ENCODE peak calls at places on chromosomes 13 and 19, in five cellular contexts. P, V, O, B and I are unnamed samples.
A peak's percentile ranks its signal among the peaks of the same experiment; 100 is the strongest.

GRCh38 chr13:93227906-93228801 is 1.5 kb downstream of the GPC6 start:
- DNase-seq in B (no peak), O (peak; percentile 86), V (peak; percentile 91), P (no peak), I (peak; percentile 74)

GRCh38 chr13:32978278-32978677 is 37.9 kb upstream of the KL start:
- DNase-seq in P (no peak), B (no peak), O (no peak), V (no peak), I (no peak)

GRCh38 chr19:4504874-4505569 is 13.3 kb downstream of the PLIN4 start:
- DNase-seq in B (no peak), V (no peak), O (no peak), P (no peak), I (no peak)

GRCh38 chr19:45351401-45351952 is 10.9 kb downstream of the KLC3 start:
- DNase-seq in B (no peak), O (no peak), V (no peak), P (no peak), I (no peak)

GRCh38 chr19:42246143-42246868 is 3.9 kb upstream of the GSK3A start:
- DNase-seq in O (peak; percentile 91), V (peak; percentile 84), B (peak; percentile 93), P (peak; percentile 59), I (peak; percentile 73)

GRCh38 chr13:48246097-48246496 is 13.1 kb downstream of the ITM2B start:
- DNase-seq in P (no peak), V (no peak), B (no peak), O (no peak), I (no peak)

GRCh38 chr13:109130093-109130835 is 500.9 kb downstream of the MYO16 start:
- DNase-seq in V (no peak), B (no peak), P (no peak), O (no peak), I (no peak)

GRCh38 chr13:72473321-72473720 is 254.1 kb downstream of the MZT1 start:
- DNase-seq in B (no peak), O (no peak), V (no peak), P (no peak), I (no peak)

GRCh38 chr19:48928164-48929005 is 5.1 kb upstream of the DHDH start:
- DNase-seq in V (peak; percentile 39), B (no peak), P (no peak), O (no peak), I (no peak)

GRCh38 chr13:98202026-98202425 is 25.0 kb upstream of the RNF113B start:
- DNase-seq in B (no peak), O (no peak), V (no peak), P (no peak), I (peak; percentile 83)

GRCh38 chr19:46376241-46377153 is 29.6 kb downstream of the PPP5C start:
- DNase-seq in B (no peak), O (peak; percentile 59), P (no peak), V (no peak), I (peak; percentile 32)

GRCh38 chr13:53800011-53800410 is 771.4 kb downstream of the OLFM4 start:
- DNase-seq in P (no peak), B (no peak), V (no peak), O (no peak), I (no peak)

GRCh38 chr19:44747739-44748425 is 626 bp upstream of the BCL3 start:
- DNase-seq in V (peak; percentile 77), O (peak; percentile 87), P (no peak), B (no peak), I (peak; percentile 78)

GRCh38 chr13:52845766-52846566 is 2.5 kb downstream of the PCDH8 start:
- DNase-seq in O (no peak), B (no peak), V (no peak), P (no peak), I (no peak)

GRCh38 chr13:112839347-112840105 is 129.5 kb upstream of the MCF2L start:
- DNase-seq in V (peak; percentile 25), O (no peak), B (no peak), P (peak; percentile 20), I (no peak)

GRCh38 chr13:105979586-105979985 is 555.9 kb downstream of the EFNB2 start:
- DNase-seq in P (no peak), B (peak; percentile 66), V (no peak), O (no peak), I (no peak)

GRCh38 chr13:105982219-105982618 is 553.2 kb downstream of the EFNB2 start:
- DNase-seq in P (no peak), O (no peak), B (peak; percentile 66), V (no peak), I (no peak)

GRCh38 chr13:105979131-105979530 is 556.3 kb downstream of the EFNB2 start:
- DNase-seq in B (peak; percentile 24), P (no peak), O (no peak), V (no peak), I (no peak)

GRCh38 chr13:105984236-105984635 is 551.2 kb downstream of the EFNB2 start:
- DNase-seq in B (no peak), O (no peak), V (no peak), P (no peak), I (no peak)
- H3K4me3 ChIP-seq in B (no peak overlapping the region), O (no peak overlapping the region), V (no peak overlapping the region), P (no peak overlapping the region), I (no peak overlapping the region)

GRCh38 chr19:33832633-33833032 is 36.0 kb downstream of the KCTD15 start:
- DNase-seq in V (no peak), P (no peak), B (peak; percentile 21), O (no peak), I (no peak)

GRCh38 chr19:33828266-33829075 is 31.8 kb downstream of the KCTD15 start:
- DNase-seq in O (peak; percentile 29), B (peak; percentile 83), V (no peak), P (no peak), I (no peak)

GRCh38 chr19:33826521-33826920 is 29.9 kb downstream of the KCTD15 start:
- DNase-seq in O (peak; percentile 25), B (no peak), P (no peak), V (no peak), I (peak; percentile 12)

GRCh38 chr19:33831835-33832234 is 35.2 kb downstream of the KCTD15 start:
- DNase-seq in V (no peak), B (peak; percentile 85), P (no peak), O (no peak), I (no peak)

GRCh38 chr19:33830264-33830663 is 33.6 kb downstream of the KCTD15 start:
- DNase-seq in O (no peak), P (no peak), V (no peak), B (peak; percentile 60), I (no peak)
- H3K4me3 ChIP-seq in O (no peak overlapping the region), P (no peak overlapping the region), V (no peak overlapping the region), B (no peak overlapping the region), I (no peak overlapping the region)

DNA sequence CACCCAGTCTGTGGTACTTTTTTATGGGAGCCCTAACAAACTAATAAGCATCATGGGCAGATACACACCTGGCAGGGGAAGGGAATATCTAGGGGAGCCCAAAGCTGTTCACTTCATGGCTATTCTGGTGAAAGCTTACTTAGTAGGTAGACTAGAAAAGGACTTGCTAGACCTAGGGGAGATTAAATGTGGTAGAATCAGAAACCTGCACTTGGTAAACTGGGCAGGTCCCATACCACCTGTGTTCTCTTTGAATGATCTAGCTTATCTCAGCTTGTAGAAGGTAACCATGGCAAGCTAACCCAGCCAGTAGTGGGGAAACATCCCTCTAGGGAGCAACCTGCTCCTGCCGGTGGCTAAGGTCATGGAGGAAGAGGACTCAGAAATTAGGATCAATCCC is 113.9 kb upstream of the TMTC4 start:
- DNase-seq in B (no peak), O (no peak), P (no peak), V (no peak), I (no peak)
- H3K4me3 ChIP-seq in B (no peak overlapping the region), O (no peak overlapping the region), P (no peak overlapping the region), V (no peak overlapping the region), I (no peak overlapping the region)

GRCh38 chr13:113863511-113864302 is at the start of gene GAS6:
- DNase-seq in V (peak; percentile 54), B (no peak), O (peak; percentile 86), P (no peak), I (peak; percentile 76)

GRCh38 chr13:113860579-113861432 is 3.1 kb downstream of the GAS6 start:
- DNase-seq in B (no peak), O (peak; percentile 70), V (peak; percentile 48), P (no peak), I (no peak)

GRCh38 chr13:113862766-113863510 is 938 bp downstream of the GAS6 start:
- DNase-seq in O (peak; percentile 82), P (no peak), V (peak; percentile 51), B (no peak), I (no peak)

GRCh38 chr13:113861433-113862030 is 2.3 kb downstream of the GAS6 start:
- DNase-seq in O (peak; percentile 57), B (no peak), P (no peak), V (no peak), I (no peak)

DNA sequence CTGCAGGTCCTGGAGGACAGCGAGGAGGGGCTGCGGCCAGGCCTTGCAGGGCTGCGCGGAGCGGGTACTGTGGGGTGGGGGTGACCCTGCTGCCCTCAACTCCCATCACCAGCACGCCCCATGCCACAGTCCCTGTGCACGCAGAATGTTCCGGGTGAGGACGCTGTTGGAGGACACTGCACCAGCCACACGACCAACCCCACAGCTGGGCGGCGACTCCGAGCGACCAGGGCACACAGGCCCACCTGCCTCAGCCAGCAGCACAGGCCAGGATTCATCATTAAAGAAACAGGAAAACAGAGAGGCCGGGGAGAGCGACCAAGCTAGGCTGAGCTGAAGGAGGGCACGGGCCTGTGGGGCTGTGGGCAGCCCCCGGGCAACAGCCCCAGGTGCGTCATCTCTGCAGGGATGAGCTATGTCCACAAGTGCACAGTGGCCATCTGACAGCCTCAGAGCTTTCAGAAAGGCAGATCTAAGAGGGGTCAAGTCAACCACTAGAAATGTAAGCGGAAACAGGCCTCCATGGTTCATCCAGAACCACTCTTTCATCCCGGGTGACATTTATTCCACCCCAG is 1.6 kb downstream of the GAS6 start:
- DNase-seq in V (no peak), P (no peak), O (peak; percentile 65), B (no peak), I (no peak)
- H3K4me3 ChIP-seq in V (peak overlapping the region; percentile 88), P (peak overlapping the region; percentile 82), O (peak overlapping the region; percentile 92), B (peak overlapping the region; percentile 94), I (peak overlapping the region; percentile 72)